ENCODE peak calls at places on chromosomes 7 and 10, in ten cellular contexts. L is left colon; W is activated naive CD4-positive, alpha-beta T cell treated with Interleukin-2 at 50 U/mL for 16 hours; X is skeletal muscle cell; Q is B cell; P is fibroblast of lung; A is GM03348; V is ovary; H is neural progenitor cell; M is stimulated activated CD4-positive, alpha-beta T cell treated with anti-CD3 and anti-CD28 coated beads, Interleukin-1b, Interleukin-23, amount 100 ng/mL, for 4 hours. K is an unnamed sample.

GRCh38 chr10:126468876-126469643 is 80.8 kb upstream of the ADAM12 start:
- DNase-seq in L (no peak), W (peak; percentile 12), X (peak; percentile 62), Q (no peak), P (peak; percentile 31), A (peak; percentile 27), V (no peak), H (no peak), M (no peak), K (peak; percentile 39)

GRCh38 chr7:149369497-149369896 is 91.4 kb downstream of the ZNF777 start:
- DNase-seq in L (no peak), W (no peak), X (no peak), Q (no peak), P (no peak), A (no peak), V (no peak), H (no peak), M (no peak), K (no peak)

GRCh38 chr10:75472685-75473084 is 41.3 kb downstream of the LRMDA start:
- DNase-seq in L (peak; percentile 64), W (no peak), X (no peak), Q (no peak), P (no peak), A (no peak), V (no peak), H (no peak), M (no peak), K (no peak)

GRCh38 chr7:158782638-158783490 is 46.4 kb downstream of the ESYT2 start:
- DNase-seq in L (peak; percentile 23), W (peak; percentile 16), X (no peak), Q (no peak), P (peak; percentile 58), A (peak; percentile 27), V (peak; percentile 66), H (peak; percentile 9), M (no peak), K (peak; percentile 50)

GRCh38 chr7:11082552-11083213 is 109.0 kb downstream of the PHF14 start:
- DNase-seq in L (no peak), W (no peak), X (no peak), Q (no peak), P (peak; percentile 6), A (peak; percentile 5), V (no peak), H (peak; percentile 27), M (no peak), K (peak; percentile 3)

GRCh38 chr7:100516135-100516812 is 22.7 kb upstream of the AGFG2 start:
- DNase-seq in L (no peak), W (peak; percentile 29), X (peak; percentile 85), Q (no peak), P (peak; percentile 95), A (peak; percentile 87), V (peak; percentile 59), H (peak; percentile 12), M (no peak), K (peak; percentile 90)

GRCh38 chr7:5692112-5692844 is 89.2 kb downstream of the RNF216 start:
- DNase-seq in L (peak; percentile 46), W (peak; percentile 24), X (peak; percentile 98), Q (no peak), P (peak; percentile 99), A (peak; percentile 85), V (peak; percentile 75), H (no peak), M (no peak), K (peak; percentile 87)

GRCh38 chr7:113918946-113919345 is at the start of gene PPP1R3A:
- DNase-seq in L (no peak), W (no peak), X (no peak), Q (no peak), P (no peak), A (no peak), V (no peak), H (no peak), M (no peak), K (no peak)

GRCh38 chr10:71255817-71256660 is 43.7 kb downstream of the UNC5B start:
- DNase-seq in L (peak; percentile 89), W (no peak), X (peak; percentile 81), Q (no peak), P (peak; percentile 95), A (peak; percentile 84), V (no peak), H (peak; percentile 54), M (no peak), K (peak; percentile 83)

GRCh38 chr10:110500515-110500905 is 2.8 kb downstream of the DUSP5 start:
- DNase-seq in L (no peak), W (no peak), X (peak; percentile 72), Q (no peak), P (peak; percentile 78), A (peak; percentile 56), V (no peak), H (no peak), M (no peak), K (peak; percentile 61)